ENCODE peak calls at places on chromosomes 1 and 21, in four cellular contexts. E, P, K and H are unnamed samples.

GRCh38 chr1:201614262-201615015 is 75.5 kb downstream of the NAV1 start:
- DNase-seq in P (no peak), K (no peak), E (peak), H (peak)

GRCh38 chr1:70293186-70293843 is 61.2 kb downstream of the ANKRD13C start:
- DNase-seq in K (no peak), P (no peak), E (no peak), H (no peak)

GRCh38 chr1:183873642-183874041 is 68.7 kb downstream of the RGL1 start:
- DNase-seq in P (no peak), E (no peak), K (no peak), H (no peak)

GRCh38 chr1:219058891-219059820 is 114.5 kb upstream of the LYPLAL1 start:
- DNase-seq in P (no peak), E (no peak), K (no peak), H (no peak)

GRCh38 chr1:15937706-15938168 is 38.2 kb downstream of the ZBTB17 start:
- DNase-seq in K (no peak), E (no peak), P (no peak), H (peak)

GRCh38 chr21:42563261-42564045 is 49.8 kb downstream of the SLC37A1 start:
- DNase-seq in P (no peak), E (peak), K (no peak), H (peak)

GRCh38 chr21:41768371-41769042 is 1.7 kb upstream of the RIPK4 start:
- DNase-seq in E (no peak), K (peak), P (peak), H (peak)

GRCh38 chr1:206518206-206518605 is 10.9 kb downstream of the RASSF5 start:
- DNase-seq in P (no peak), E (no peak), K (no peak), H (no peak)

GRCh38 chr1:85579619-85580018 is 942 bp upstream of the CCN1 start:
- DNase-seq in K (no peak), E (no peak), P (no peak), H (peak)

GRCh38 chr1:20538760-20539551 is 13.4 kb upstream of the FAM43B start:
- DNase-seq in K (peak), E (no peak), P (no peak), H (no peak)
- TF ChIP-seq FOXJ3 in K (no peak), E (no peak), P (no peak), H (no peak)

GRCh38 chr1:213385806-213386324 is 334.8 kb downstream of the RPS6KC1 start:
- DNase-seq in E (no peak), P (no peak), K (peak), H (no peak)

GRCh38 chr1:213376862-213377372 is 325.9 kb downstream of the RPS6KC1 start:
- DNase-seq in P (no peak), E (no peak), K (peak), H (no peak)

GRCh38 chr1:213385201-213385600 is 334.2 kb downstream of the RPS6KC1 start:
- DNase-seq in P (no peak), K (no peak), E (no peak), H (no peak)

GRCh38 chr1:213383465-213383864 is 332.4 kb downstream of the RPS6KC1 start:
- DNase-seq in K (no peak), P (no peak), E (no peak), H (no peak)

DNA sequence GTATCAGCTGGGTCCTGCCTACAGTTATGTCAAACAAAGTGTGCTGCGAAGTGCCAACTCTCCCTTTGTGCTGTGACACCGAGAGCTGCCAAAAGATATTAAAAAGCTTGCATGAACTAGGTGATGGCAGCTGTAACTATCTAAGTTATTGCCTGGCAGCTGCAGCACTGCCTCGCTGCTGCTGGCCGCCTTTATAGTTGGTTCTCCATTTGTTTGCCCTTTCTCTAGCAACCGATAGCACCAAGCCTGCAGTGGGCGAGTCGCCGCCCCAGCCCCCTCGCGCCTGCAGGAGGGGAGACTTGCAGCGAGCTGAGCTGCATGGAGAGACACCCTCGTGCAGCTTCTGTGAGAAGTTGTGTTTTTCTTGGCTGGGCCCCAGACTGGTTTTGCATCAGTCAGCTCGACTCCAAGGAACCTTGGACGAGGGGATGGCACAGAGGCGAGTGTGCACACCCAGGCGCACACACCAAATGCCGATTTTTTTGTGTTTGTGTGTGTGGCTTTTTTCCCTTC is 330.6 kb downstream of the RPS6KC1 start:
- DNase-seq in K (no peak), P (no peak), E (no peak), H (no peak)
- TF ChIP-seq FOXJ3 in K (no peak), P (no peak), E (no peak), H (no peak)

DNA sequence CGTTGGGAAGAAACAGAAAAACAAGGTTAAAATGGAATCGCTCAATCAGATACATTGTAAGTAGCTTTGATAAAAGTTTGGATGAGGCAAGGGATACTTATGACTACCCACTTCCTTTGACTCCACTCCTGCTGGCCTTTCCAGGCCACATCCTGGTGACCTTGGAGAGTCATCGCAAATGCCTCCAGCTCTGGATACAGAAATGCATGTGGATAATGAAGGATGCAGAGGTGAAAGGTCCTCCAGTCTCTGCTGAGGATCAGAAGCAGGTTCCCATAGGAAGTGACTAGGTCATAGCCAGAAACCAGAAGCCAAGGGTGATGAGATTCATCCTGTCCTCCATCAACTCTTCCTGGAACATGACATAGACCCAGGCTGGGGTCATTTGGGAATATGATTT is 6.2 kb upstream of the CAMK1G start:
- DNase-seq in K (no peak), P (no peak), E (no peak), H (no peak)
- TF ChIP-seq FOXJ3 in K (no peak), P (no peak), E (no peak), H (no peak)

GRCh38 chr1:153341431-153341934 is 7.2 kb downstream of the PGLYRP4 start:
- DNase-seq in E (no peak), P (no peak), K (no peak), H (no peak)

GRCh38 chr1:153342178-153342577 is 6.5 kb downstream of the PGLYRP4 start:
- DNase-seq in P (no peak), E (no peak), K (no peak), H (no peak)

GRCh38 chr1:153340356-153340755 is 8.3 kb downstream of the PGLYRP4 start:
- DNase-seq in K (no peak), P (no peak), E (no peak), H (no peak)

GRCh38 chr1:153337980-153338853 is 10.4 kb downstream of the PGLYRP4 start:
- DNase-seq in K (no peak), E (no peak), P (no peak), H (no peak)

DNA sequence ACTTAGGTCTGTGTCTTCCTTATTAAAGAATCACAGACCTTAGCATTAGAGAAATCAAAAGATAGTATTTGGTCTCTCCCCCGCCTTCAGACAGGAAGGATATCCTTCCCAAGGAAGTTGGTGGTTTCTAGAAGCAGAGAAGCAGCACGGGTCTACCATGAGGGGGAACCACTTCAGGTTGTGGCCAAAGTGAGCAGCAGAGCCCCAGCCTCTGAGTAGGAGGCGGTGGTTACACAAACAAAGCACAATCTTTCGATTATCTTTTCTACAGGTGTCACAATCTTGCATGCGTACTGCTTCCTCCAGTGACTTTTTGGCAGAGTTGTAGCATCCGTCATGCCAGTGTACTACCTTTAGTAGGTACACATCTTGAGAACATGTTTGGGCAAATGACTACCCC is 8.8 kb downstream of the PGLYRP4 start:
- DNase-seq in K (no peak), P (no peak), E (no peak), H (no peak)
- TF ChIP-seq FOXJ3 in K (no peak), P (no peak), E (no peak), H (no peak)